ENCODE peak calls at places on chromosomes 1 and 21, in five cellular contexts. One of them, this sample, is unnamed.

GRCh38 chr21:40052276-40052675 is 185.0 kb downstream of the PCP4 start:
- DNase-seq in mesenchymal stem cell: no peak
- DNase-seq in pancreas: no peak
- DNase-seq in neuronal stem cell: no peak
- DNase-seq in kidney epithelial cell: no peak
- DNase-seq in this sample: no peak

GRCh38 chr1:27574871-27575831 is 28.8 kb downstream of the AHDC1 start:
- DNase-seq in kidney epithelial cell: no peak
- DNase-seq in pancreas: peak; percentile 91
- DNase-seq in mesenchymal stem cell: peak; percentile 90
- DNase-seq in neuronal stem cell: peak; percentile 77
- DNase-seq in this sample: no peak

GRCh38 chr1:1419812-1420653 is 1.0 kb downstream of the ANKRD65 start:
- DNase-seq in pancreas: peak; percentile 39
- DNase-seq in kidney epithelial cell: no peak
- DNase-seq in mesenchymal stem cell: no peak
- DNase-seq in neuronal stem cell: no peak
- DNase-seq in this sample: no peak

GRCh38 chr21:34890258-34890723 is 158.8 kb downstream of the RUNX1 start:
- DNase-seq in kidney epithelial cell: no peak
- DNase-seq in pancreas: peak; percentile 29
- DNase-seq in neuronal stem cell: no peak
- DNase-seq in mesenchymal stem cell: no peak
- DNase-seq in this sample: no peak

GRCh38 chr21:30582850-30583249 is 7.3 kb downstream of the KRTAP22-2 start:
- DNase-seq in neuronal stem cell: peak; percentile 45
- DNase-seq in pancreas: no peak
- DNase-seq in mesenchymal stem cell: no peak
- DNase-seq in kidney epithelial cell: no peak
- DNase-seq in this sample: no peak

GRCh38 chr21:14520535-14520934 is 25.6 kb downstream of the SAMSN1 start:
- DNase-seq in kidney epithelial cell: no peak
- DNase-seq in neuronal stem cell: no peak
- DNase-seq in pancreas: no peak
- DNase-seq in mesenchymal stem cell: no peak
- DNase-seq in this sample: no peak

GRCh38 chr1:246178902-246179301 is 328.2 kb downstream of the SMYD3 start:
- DNase-seq in kidney epithelial cell: no peak
- DNase-seq in neuronal stem cell: no peak
- DNase-seq in pancreas: no peak
- DNase-seq in mesenchymal stem cell: peak; percentile 68
- DNase-seq in this sample: no peak

GRCh38 chr1:81654147-81654546 is 146.6 kb upstream of the ADGRL2 start:
- DNase-seq in neuronal stem cell: no peak
- DNase-seq in mesenchymal stem cell: no peak
- DNase-seq in kidney epithelial cell: peak; percentile 9
- DNase-seq in pancreas: no peak
- DNase-seq in this sample: no peak

GRCh38 chr1:145961109-145961424 is 3.2 kb upstream of the LIX1L start:
- DNase-seq in neuronal stem cell: no peak
- DNase-seq in kidney epithelial cell: no peak
- DNase-seq in pancreas: peak; percentile 37
- DNase-seq in mesenchymal stem cell: no peak
- DNase-seq in this sample: no peak

GRCh38 chr1:45769261-45769932 is 18.9 kb upstream of the IPP start:
- DNase-seq in mesenchymal stem cell: peak; percentile 60
- DNase-seq in pancreas: no peak
- DNase-seq in kidney epithelial cell: no peak
- DNase-seq in neuronal stem cell: no peak
- DNase-seq in this sample: no peak

GRCh38 chr1:19430121-19431068 is 54.9 kb downstream of the CAPZB start:
- DNase-seq in neuronal stem cell: no peak
- DNase-seq in pancreas: no peak
- DNase-seq in kidney epithelial cell: no peak
- DNase-seq in mesenchymal stem cell: peak; percentile 88
- DNase-seq in this sample: no peak

GRCh38 chr1:12600880-12601633 is 17.0 kb downstream of the DHRS3 start:
- DNase-seq in kidney epithelial cell: no peak
- DNase-seq in neuronal stem cell: no peak
- DNase-seq in pancreas: peak; percentile 70
- DNase-seq in mesenchymal stem cell: no peak
- DNase-seq in this sample: no peak

GRCh38 chr1:50416553-50417453 is 6.4 kb downstream of the DMRTA2 start:
- DNase-seq in mesenchymal stem cell: no peak
- DNase-seq in neuronal stem cell: no peak
- DNase-seq in pancreas: no peak
- DNase-seq in kidney epithelial cell: no peak
- DNase-seq in this sample: no peak

GRCh38 chr1:1305300-1306069 is 2.2 kb downstream of the ACAP3 start:
- DNase-seq in kidney epithelial cell: peak; percentile 35
- DNase-seq in neuronal stem cell: no peak
- DNase-seq in mesenchymal stem cell: peak; percentile 86
- DNase-seq in pancreas: peak; percentile 65
- DNase-seq in this sample: no peak

GRCh38 chr1:170731566-170732261 is 67.8 kb downstream of the PRRX1 start:
- DNase-seq in pancreas: no peak
- DNase-seq in kidney epithelial cell: no peak
- DNase-seq in mesenchymal stem cell: no peak
- DNase-seq in neuronal stem cell: no peak
- DNase-seq in this sample: no peak

GRCh38 chr1:236039736-236040670 is 24.9 kb downstream of the NID1 start:
- DNase-seq in mesenchymal stem cell: peak; percentile 91
- DNase-seq in neuronal stem cell: no peak
- DNase-seq in kidney epithelial cell: no peak
- DNase-seq in pancreas: no peak
- DNase-seq in this sample: peak; percentile 59

GRCh38 chr1:24454684-24455091 is 39.1 kb downstream of the NIPAL3 start:
- DNase-seq in kidney epithelial cell: no peak
- DNase-seq in neuronal stem cell: no peak
- DNase-seq in pancreas: no peak
- DNase-seq in mesenchymal stem cell: no peak
- DNase-seq in this sample: no peak

GRCh38 chr1:24463756-24464377 is 38.8 kb upstream of the RCAN3 start:
- DNase-seq in mesenchymal stem cell: no peak
- DNase-seq in neuronal stem cell: no peak
- DNase-seq in kidney epithelial cell: no peak
- DNase-seq in pancreas: no peak
- DNase-seq in this sample: no peak

GRCh38 chr1:24464378-24464770 is 38.3 kb upstream of the RCAN3 start:
- DNase-seq in mesenchymal stem cell: no peak
- DNase-seq in neuronal stem cell: no peak
- DNase-seq in pancreas: no peak
- DNase-seq in kidney epithelial cell: no peak
- DNase-seq in this sample: peak; percentile 63

GRCh38 chr1:24457866-24458265 is 42.3 kb downstream of the NIPAL3 start:
- DNase-seq in mesenchymal stem cell: no peak
- DNase-seq in kidney epithelial cell: no peak
- DNase-seq in pancreas: no peak
- DNase-seq in neuronal stem cell: no peak
- DNase-seq in this sample: no peak

DNA sequence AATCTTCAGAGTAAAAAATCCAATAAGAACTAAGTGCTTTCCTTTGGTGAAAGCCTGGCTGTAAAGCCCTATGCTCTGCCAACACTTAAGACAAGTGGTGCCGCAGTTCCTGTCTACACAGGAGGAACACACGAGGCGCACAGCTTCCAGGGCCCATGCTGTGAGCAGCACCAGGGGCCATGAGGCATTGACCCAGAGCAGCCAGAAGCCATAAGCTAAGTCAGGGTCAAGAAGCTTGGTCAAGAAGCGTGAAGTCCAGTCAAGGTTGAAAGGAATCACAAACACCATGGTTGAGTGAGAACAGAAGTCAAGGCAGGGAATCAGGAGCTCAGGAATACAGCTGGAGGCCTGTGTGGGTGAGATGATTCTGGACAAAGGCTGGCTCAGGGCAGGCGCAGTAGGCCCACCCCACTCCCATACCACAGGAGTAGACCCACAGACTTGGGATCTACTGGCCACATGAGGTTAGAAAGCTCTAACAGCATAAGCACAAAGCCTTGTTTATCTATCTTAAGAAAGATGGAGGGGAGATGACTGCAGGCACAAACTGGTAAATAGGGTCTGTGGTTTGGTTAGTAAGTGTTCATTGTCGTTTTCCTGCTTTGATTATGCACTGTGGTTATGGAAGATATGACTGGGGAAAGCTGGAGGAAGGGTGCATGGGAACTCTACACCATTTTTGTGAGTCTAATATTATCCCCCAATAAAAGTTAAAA is 42.9 kb upstream of the RCAN3 start:
- DNase-seq in mesenchymal stem cell: no peak
- DNase-seq in pancreas: no peak
- DNase-seq in kidney epithelial cell: peak; percentile 19
- DNase-seq in neuronal stem cell: no peak
- DNase-seq in this sample: no peak
- H3K36me3 ChIP-seq in mesenchymal stem cell: peaks cover 16% of the 10 kb centered on the region
- H3K36me3 ChIP-seq in pancreas: peaks cover 43% of the 10 kb centered on the region
- H3K36me3 ChIP-seq in kidney epithelial cell: peaks cover under 1% of the 10 kb centered on the region
- H3K36me3 ChIP-seq in neuronal stem cell: no peaks in the 10 kb centered on the region
- H3K36me3 ChIP-seq in this sample: peaks cover 4% of the 10 kb centered on the region

GRCh38 chr1:16387201-16388185 is 20.5 kb downstream of the SZRD1 start:
- DNase-seq in neuronal stem cell: no peak
- DNase-seq in mesenchymal stem cell: peak; percentile 33
- DNase-seq in pancreas: no peak
- DNase-seq in kidney epithelial cell: no peak
- DNase-seq in this sample: no peak
- H3K36me3 ChIP-seq in neuronal stem cell: peaks cover 4% of the 10 kb centered on the region
- H3K36me3 ChIP-seq in mesenchymal stem cell: peaks cover 19% of the 10 kb centered on the region
- H3K36me3 ChIP-seq in pancreas: no peaks in the 10 kb centered on the region
- H3K36me3 ChIP-seq in kidney epithelial cell: no peaks in the 10 kb centered on the region
- H3K36me3 ChIP-seq in this sample: peaks cover 2% of the 10 kb centered on the region

GRCh38 chr1:206447792-206448191 is 22.5 kb upstream of the IKBKE start:
- DNase-seq in mesenchymal stem cell: no peak
- DNase-seq in kidney epithelial cell: no peak
- DNase-seq in pancreas: no peak
- DNase-seq in neuronal stem cell: no peak
- DNase-seq in this sample: no peak

GRCh38 chr1:206445861-206446495 is 24.3 kb upstream of the IKBKE start:
- DNase-seq in pancreas: no peak
- DNase-seq in mesenchymal stem cell: no peak
- DNase-seq in neuronal stem cell: no peak
- DNase-seq in kidney epithelial cell: no peak
- DNase-seq in this sample: no peak

GRCh38 chr1:206447079-206447780 is 23.0 kb upstream of the IKBKE start:
- DNase-seq in kidney epithelial cell: no peak
- DNase-seq in neuronal stem cell: no peak
- DNase-seq in mesenchymal stem cell: no peak
- DNase-seq in pancreas: no peak
- DNase-seq in this sample: no peak

GRCh38 chr1:206442101-206442500 is 28.2 kb upstream of the IKBKE start:
- DNase-seq in mesenchymal stem cell: no peak
- DNase-seq in kidney epithelial cell: peak; percentile 23
- DNase-seq in neuronal stem cell: no peak
- DNase-seq in pancreas: no peak
- DNase-seq in this sample: no peak

GRCh38 chr1:206445116-206445515 is 25.2 kb upstream of the IKBKE start:
- DNase-seq in neuronal stem cell: no peak
- DNase-seq in pancreas: peak; percentile 81
- DNase-seq in mesenchymal stem cell: no peak
- DNase-seq in kidney epithelial cell: no peak
- DNase-seq in this sample: no peak
- H3K36me3 ChIP-seq in neuronal stem cell: peaks cover 32% of the 10 kb centered on the region
- H3K36me3 ChIP-seq in pancreas: no peaks in the 10 kb centered on the region
- H3K36me3 ChIP-seq in mesenchymal stem cell: peaks cover 48% of the 10 kb centered on the region
- H3K36me3 ChIP-seq in kidney epithelial cell: peaks cover under 1% of the 10 kb centered on the region
- H3K36me3 ChIP-seq in this sample: peaks cover 11% of the 10 kb centered on the region

DNA sequence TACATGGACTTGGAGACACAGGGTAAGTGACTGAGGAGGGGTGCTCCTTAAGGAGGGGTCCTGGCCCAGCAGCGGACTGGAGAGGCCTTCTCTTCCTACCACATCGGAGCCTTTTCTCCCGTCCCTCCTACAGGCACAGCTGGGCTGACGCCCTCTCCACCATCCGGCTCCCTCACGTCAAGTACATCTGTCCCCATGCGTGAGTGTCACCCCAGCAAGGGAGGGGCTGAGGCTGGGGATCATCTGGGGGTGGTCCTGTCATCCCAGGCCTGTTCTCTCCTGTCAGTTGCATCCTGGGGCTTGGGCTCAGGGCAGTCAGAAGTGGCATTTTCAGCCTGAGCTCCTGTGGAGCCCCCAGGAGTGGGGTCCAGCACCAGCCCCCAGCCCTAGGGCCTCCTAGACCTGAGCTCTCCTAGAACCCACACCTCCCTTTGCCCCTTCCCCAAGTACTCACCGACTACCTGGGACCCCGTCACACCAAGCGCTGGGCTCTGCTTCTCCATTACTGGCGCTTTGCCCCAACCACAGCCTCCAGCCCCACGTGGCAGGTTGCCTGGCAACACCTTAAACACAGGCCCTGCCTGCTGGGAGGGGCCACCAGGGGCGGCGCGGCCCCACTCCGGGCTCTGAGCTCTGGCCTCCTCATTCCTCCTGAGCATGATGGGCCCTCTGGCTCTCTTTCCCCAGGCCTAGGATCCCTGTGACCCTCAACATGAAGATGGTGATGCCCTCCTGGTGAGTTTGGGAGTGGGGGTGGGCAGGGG is 2.3 kb downstream of the LYPLA2 start:
- DNase-seq in neuronal stem cell: no peak
- DNase-seq in pancreas: peak; percentile 54
- DNase-seq in mesenchymal stem cell: peak; percentile 43
- DNase-seq in kidney epithelial cell: no peak
- DNase-seq in this sample: no peak
- H3K36me3 ChIP-seq in neuronal stem cell: peaks cover 30% of the 10 kb centered on the region
- H3K36me3 ChIP-seq in pancreas: no peaks in the 10 kb centered on the region
- H3K36me3 ChIP-seq in mesenchymal stem cell: peaks cover 54% of the 10 kb centered on the region
- H3K36me3 ChIP-seq in kidney epithelial cell: peaks cover 5% of the 10 kb centered on the region
- H3K36me3 ChIP-seq in this sample: peaks cover 15% of the 10 kb centered on the region

DNA sequence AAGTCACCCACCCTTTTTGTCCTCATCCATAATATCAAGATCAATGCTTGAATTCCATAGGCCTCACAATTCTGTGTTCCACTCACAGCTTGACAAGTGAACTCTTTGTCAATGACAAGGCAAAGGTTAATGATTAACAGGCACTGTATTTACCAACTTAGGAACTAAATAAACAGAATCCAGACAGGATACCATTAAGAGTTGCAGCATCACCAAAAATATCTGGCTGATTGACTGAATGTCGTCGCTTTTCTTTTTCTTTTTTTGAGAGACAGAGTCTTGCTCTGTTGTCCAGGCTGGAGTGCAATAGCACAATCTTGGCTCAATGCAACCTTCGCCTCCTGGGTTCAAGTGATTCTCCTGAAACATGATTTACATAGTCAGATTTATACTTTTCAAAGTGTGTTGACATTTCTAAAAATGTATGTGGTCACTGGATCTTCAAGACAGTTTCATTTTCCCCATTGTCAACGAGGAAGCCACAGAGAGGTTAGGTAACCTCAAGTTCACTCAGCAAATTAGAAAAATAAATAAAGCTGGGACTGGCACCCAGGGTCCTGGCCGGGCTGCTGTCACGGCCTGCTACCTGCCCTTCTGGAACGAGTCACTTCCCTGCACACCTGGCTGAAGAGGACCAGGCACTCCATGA is 81.0 kb downstream of the PDE9A start:
- DNase-seq in kidney epithelial cell: no peak
- DNase-seq in pancreas: no peak
- DNase-seq in mesenchymal stem cell: no peak
- DNase-seq in neuronal stem cell: no peak
- DNase-seq in this sample: no peak
- H3K36me3 ChIP-seq in kidney epithelial cell: no peaks in the 10 kb centered on the region
- H3K36me3 ChIP-seq in pancreas: no peaks in the 10 kb centered on the region
- H3K36me3 ChIP-seq in mesenchymal stem cell: peaks cover 27% of the 10 kb centered on the region
- H3K36me3 ChIP-seq in neuronal stem cell: peaks cover 19% of the 10 kb centered on the region
- H3K36me3 ChIP-seq in this sample: no peaks in the 10 kb centered on the region

GRCh38 chr1:112666917-112667316 is 7.5 kb upstream of the MOV10 start:
- DNase-seq in kidney epithelial cell: no peak
- DNase-seq in pancreas: no peak
- DNase-seq in neuronal stem cell: no peak
- DNase-seq in mesenchymal stem cell: no peak
- DNase-seq in this sample: no peak

GRCh38 chr1:112665857-112666256 is 8.6 kb upstream of the MOV10 start:
- DNase-seq in kidney epithelial cell: no peak
- DNase-seq in mesenchymal stem cell: no peak
- DNase-seq in pancreas: no peak
- DNase-seq in neuronal stem cell: no peak
- DNase-seq in this sample: no peak
- H3K36me3 ChIP-seq in kidney epithelial cell: no peaks in the 10 kb centered on the region
- H3K36me3 ChIP-seq in mesenchymal stem cell: peaks cover 29% of the 10 kb centered on the region
- H3K36me3 ChIP-seq in pancreas: peaks cover 43% of the 10 kb centered on the region
- H3K36me3 ChIP-seq in neuronal stem cell: peaks cover 11% of the 10 kb centered on the region
- H3K36me3 ChIP-seq in this sample: peaks cover 14% of the 10 kb centered on the region

This sample was measured in BJ.